ENCODE peak calls at places on chromosomes 5 and 9, in seven cellular contexts. C, S, Y, D, V, W and B are unnamed samples.

GRCh38 chr9:136343884-136344269 is 16.5 kb downstream of the GPSM1 start:
- DNase-seq in C (no peak), S (no peak), Y (no peak), D (no peak), V (no peak), W (no peak), B (no peak)

GRCh38 chr5:147225938-147226337 is 8.9 kb upstream of the STK32A start:
- DNase-seq in C (no peak), S (no peak), Y (no peak), D (no peak), V (no peak), W (no peak), B (no peak)

GRCh38 chr9:133762488-133763271 is 24.5 kb upstream of the SARDH start:
- DNase-seq in C (no peak), S (no peak), Y (no peak), D (peak; percentile 20), V (no peak), W (no peak), B (peak; percentile 7)

GRCh38 chr9:124392254-124392653 is 23.0 kb downstream of the PSMB7 start:
- DNase-seq in C (peak; percentile 29), S (no peak), Y (no peak), D (no peak), V (no peak), W (no peak), B (no peak)

GRCh38 chr5:167920589-167920988 is 370.9 kb upstream of the WWC1 start:
- DNase-seq in C (no peak), S (no peak), Y (no peak), D (no peak), V (no peak), W (no peak), B (no peak)

GRCh38 chr9:33988219-33988890 is 60.3 kb downstream of the UBAP2 start:
- DNase-seq in C (no peak), S (peak; percentile 43), Y (no peak), D (no peak), V (no peak), W (no peak), B (no peak)

GRCh38 chr9:121445986-121446385 is 53.7 kb downstream of the GGTA1 start:
- DNase-seq in C (peak; percentile 16), S (no peak), Y (no peak), D (no peak), V (no peak), W (no peak), B (no peak)

GRCh38 chr9:120336021-120336752 is 243.8 kb downstream of the CDK5RAP2 start:
- DNase-seq in C (no peak), S (peak; percentile 7), Y (no peak), D (peak; percentile 42), V (no peak), W (no peak), B (no peak)

GRCh38 chr5:17381926-17382325 is 116.1 kb upstream of the TAF11L2 start:
- DNase-seq in C (no peak), S (no peak), Y (no peak), D (no peak), V (no peak), W (peak; percentile 23), B (no peak)

GRCh38 chr5:54746777-54747398 is 229.3 kb downstream of the SNX18 start:
- DNase-seq in C (no peak), S (no peak), Y (no peak), D (no peak), V (no peak), W (no peak), B (no peak)

GRCh38 chr5:178502401-178503100 is 87.6 kb downstream of the COL23A1 start:
- DNase-seq in C (no peak), S (no peak), Y (no peak), D (no peak), V (no peak), W (no peak), B (no peak)

GRCh38 chr9:105205787-105206511 is 38.5 kb upstream of the SLC44A1 start:
- DNase-seq in C (no peak), S (peak; percentile 94), Y (no peak), D (peak; percentile 35), V (peak; percentile 81), W (peak; percentile 91), B (peak; percentile 56)

GRCh38 chr9:114038724-114039313 is 39.3 kb downstream of the AMBP start:
- DNase-seq in C (no peak), S (no peak), Y (no peak), D (no peak), V (peak; percentile 32), W (no peak), B (peak; percentile 3)

GRCh38 chr9:2018764-2019548 is 3.8 kb downstream of the SMARCA2 start:
- DNase-seq in C (no peak), S (no peak), Y (no peak), D (no peak), V (no peak), W (no peak), B (no peak)

GRCh38 chr5:38697013-38697412 is 140.6 kb upstream of the LIFR start:
- DNase-seq in C (no peak), S (no peak), Y (no peak), D (no peak), V (no peak), W (no peak), B (no peak)

GRCh38 chr9:89387970-89388867 is 69.9 kb downstream of the SECISBP2 start:
- DNase-seq in C (peak; percentile 23), S (peak; percentile 82), Y (no peak), D (peak; percentile 42), V (peak; percentile 88), W (peak; percentile 89), B (peak; percentile 36)

GRCh38 chr9:34176089-34176488 is 2.8 kb upstream of the UBAP1 start:
- DNase-seq in C (no peak), S (no peak), Y (no peak), D (no peak), V (no peak), W (no peak), B (no peak)

GRCh38 chr5:153402550-153402949 is 87.9 kb upstream of the GRIA1 start:
- DNase-seq in C (no peak), S (no peak), Y (no peak), D (no peak), V (no peak), W (no peak), B (no peak)

GRCh38 chr5:115818821-115819220 is 2.4 kb upstream of the CDO1 start:
- DNase-seq in C (no peak), S (no peak), Y (no peak), D (no peak), V (no peak), W (no peak), B (no peak)

GRCh38 chr9:111598730-111599091 is 736 bp downstream of the PTGR1 start:
- DNase-seq in C (no peak), S (peak; percentile 62), Y (no peak), D (peak; percentile 41), V (no peak), W (peak; percentile 28), B (peak; percentile 22)

GRCh38 chr5:129440424-129440823 is 19.7 kb upstream of the ADAMTS19 start:
- DNase-seq in C (no peak), S (no peak), Y (no peak), D (peak; percentile 76), V (no peak), W (no peak), B (no peak)

GRCh38 chr5:129438322-129438721 is 21.8 kb upstream of the ADAMTS19 start:
- DNase-seq in C (no peak), S (no peak), Y (no peak), D (no peak), V (no peak), W (no peak), B (no peak)
- TF ChIP-seq POLR2A in C (no peak), S (no peak), Y (no peak), D (no peak), V (no peak), W (no peak), B (no peak)

GRCh38 chr5:96338624-96339023 is 94.4 kb downstream of the PCSK1 start:
- DNase-seq in C (no peak), S (no peak), Y (no peak), D (peak; percentile 75), V (no peak), W (peak; percentile 37), B (peak; percentile 22)
- TF ChIP-seq POLR2A in C (no peak), S (no peak), Y (no peak), D (no peak), V (no peak), W (no peak), B (no peak)

GRCh38 chr5:14506661-14507060 is 74.9 kb upstream of the OTULINL start:
- DNase-seq in C (no peak), S (no peak), Y (no peak), D (no peak), V (no peak), W (no peak), B (no peak)

GRCh38 chr5:14503681-14504331 is 77.8 kb upstream of the OTULINL start:
- DNase-seq in C (no peak), S (no peak), Y (no peak), D (no peak), V (no peak), W (no peak), B (no peak)

GRCh38 chr5:14504816-14505215 is 76.8 kb upstream of the OTULINL start:
- DNase-seq in C (no peak), S (no peak), Y (no peak), D (no peak), V (no peak), W (no peak), B (no peak)

GRCh38 chr5:14504332-14504727 is 77.3 kb upstream of the OTULINL start:
- DNase-seq in C (no peak), S (no peak), Y (no peak), D (no peak), V (no peak), W (no peak), B (no peak)

GRCh38 chr5:14505310-14506140 is 76.1 kb upstream of the OTULINL start:
- DNase-seq in C (no peak), S (no peak), Y (peak; percentile 32), D (no peak), V (no peak), W (no peak), B (no peak)
- TF ChIP-seq POLR2A in C (no peak), S (no peak), Y (no peak), D (no peak), V (no peak), W (no peak), B (no peak)

DNA sequence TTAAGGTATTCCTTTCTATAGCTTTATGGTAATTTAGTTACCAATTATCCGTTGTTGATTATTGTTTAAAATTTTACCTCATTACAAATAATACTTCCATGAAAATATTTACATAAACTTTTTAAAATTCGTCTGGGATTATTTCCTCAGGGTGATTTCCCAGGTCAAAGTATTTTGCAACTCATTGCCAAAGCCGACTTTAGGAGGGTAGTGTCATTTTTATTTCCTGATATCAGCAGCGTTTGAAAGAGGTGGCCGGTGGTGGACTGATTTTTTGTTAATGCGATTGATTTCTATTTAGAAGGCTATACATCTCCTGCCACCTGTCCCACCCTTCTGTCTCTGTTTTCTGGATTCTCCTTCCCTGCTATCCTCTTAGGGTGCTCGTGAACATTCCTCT is 4.3 kb downstream of the ADAMTS16 start:
- DNase-seq in C (no peak), S (no peak), Y (no peak), D (no peak), V (no peak), W (no peak), B (no peak)
- TF ChIP-seq POLR2A in C (no peak), S (no peak), Y (no peak), D (no peak), V (no peak), W (no peak), B (no peak)